ENCODE peak calls at places on chromosome 2, in four cellular contexts. P, S, T and Q are unnamed samples.

GRCh38 chr2:9690716-9691498 is 60.1 kb upstream of the YWHAQ start:
- DNase-seq in P (no peak), S (no peak), T (no peak), Q (no peak)

GRCh38 chr2:25692143-25692542 is 18.8 kb upstream of the DTNB start:
- DNase-seq in P (no peak), S (peak; percentile 58), T (no peak), Q (peak; percentile 28)

GRCh38 chr2:221676566-221677172 is 104.6 kb upstream of the EPHA4 start:
- DNase-seq in P (no peak), S (no peak), T (no peak), Q (no peak)

GRCh38 chr2:12317853-12318426 is 398.8 kb upstream of the TRIB2 start:
- DNase-seq in P (no peak), S (no peak), T (no peak), Q (no peak)

GRCh38 chr2:83186050-83186790 is 1272.9 kb downstream of the SUCLG1 start:
- DNase-seq in P (no peak), S (no peak), T (no peak), Q (no peak)

GRCh38 chr2:121451373-121451772 is 79.3 kb upstream of the RNU4ATAC start:
- DNase-seq in P (no peak), S (no peak), T (no peak), Q (no peak)

GRCh38 chr2:55422876-55423275 is 3.2 kb upstream of the CCDC88A start:
- DNase-seq in P (no peak), S (no peak), T (no peak), Q (no peak)

GRCh38 chr2:149972039-149972438 is 384.5 kb upstream of the MMADHC start:
- DNase-seq in P (no peak), S (no peak), T (no peak), Q (peak; percentile 22)

GRCh38 chr2:196481323-196481695 is 158.2 kb upstream of the CCDC150 start:
- DNase-seq in P (no peak), S (no peak), T (no peak), Q (no peak)

GRCh38 chr2:1590611-1591460 is 153.5 kb downstream of the PXDN start:
- DNase-seq in P (no peak), S (no peak), T (no peak), Q (peak; percentile 31)

GRCh38 chr2:29562896-29563295 is 358.5 kb downstream of the ALK start:
- DNase-seq in P (no peak), S (no peak), T (no peak), Q (no peak)

GRCh38 chr2:22947741-22948140 is 437.2 kb upstream of the KLHL29 start:
- DNase-seq in P (no peak), S (no peak), T (no peak), Q (no peak)

GRCh38 chr2:26573241-26573925 is 67.8 kb downstream of the CIB4 start:
- DNase-seq in P (no peak), S (no peak), T (no peak), Q (peak; percentile 9)

GRCh38 chr2:198901894-198902293 is 555.8 kb downstream of the SATB2 start:
- DNase-seq in P (no peak), S (no peak), T (peak; percentile 28), Q (no peak)

GRCh38 chr2:140199312-140199711 is 1419.1 kb upstream of the NXPH2 start:
- DNase-seq in P (no peak), S (no peak), T (no peak), Q (no peak)

GRCh38 chr2:204533629-204534370 is 11.5 kb upstream of the PARD3B start:
- DNase-seq in P (no peak), S (no peak), T (peak; percentile 33), Q (no peak)

GRCh38 chr2:42893047-42893758 is 100.8 kb upstream of the HAAO start:
- DNase-seq in P (no peak), S (no peak), T (no peak), Q (no peak)

GRCh38 chr2:213995400-213996105 is 415.3 kb upstream of the VWC2L start:
- DNase-seq in P (no peak), S (no peak), T (peak; percentile 86), Q (no peak)

GRCh38 chr2:38991899-38992298 is 102.2 kb downstream of the ARHGEF33 start:
- DNase-seq in P (no peak), S (no peak), T (no peak), Q (no peak)

GRCh38 chr2:62084823-62085222 is 111.1 kb upstream of the B3GNT2 start:
- DNase-seq in P (no peak), S (no peak), T (no peak), Q (no peak)

GRCh38 chr2:221309888-221310287 is 262.2 kb downstream of the EPHA4 start:
- DNase-seq in P (no peak), S (no peak), T (no peak), Q (no peak)

GRCh38 chr2:32425719-32426141 is 68.9 kb downstream of the BIRC6 start:
- DNase-seq in P (no peak), S (no peak), T (no peak), Q (no peak)

GRCh38 chr2:97935719-97936161 is 60.0 kb downstream of the TMEM131 start:
- DNase-seq in P (no peak), S (no peak), T (peak; percentile 5), Q (no peak)

GRCh38 chr2:4047961-4048891 is 344.9 kb downstream of the DCDC2C start:
- DNase-seq in P (no peak), S (no peak), T (no peak), Q (no peak)

GRCh38 chr2:240021488-240022104 is 3.5 kb downstream of the NDUFA10 start:
- DNase-seq in P (peak; percentile 72), S (peak; percentile 70), T (peak; percentile 69), Q (peak; percentile 57)

GRCh38 chr2:1807167-1807566 is 62.9 kb upstream of the PXDN start:
- DNase-seq in P (peak; percentile 5), S (no peak), T (no peak), Q (no peak)

GRCh38 chr2:237403024-237403882 is 10.7 kb downstream of the COL6A3 start:
- DNase-seq in P (no peak), S (no peak), T (no peak), Q (no peak)

GRCh38 chr2:160970052-160970846 is 190.0 kb upstream of the TANK start:
- DNase-seq in P (no peak), S (no peak), T (peak; percentile 85), Q (peak; percentile 29)

GRCh38 chr2:36486546-36487044 is 111.4 kb downstream of the FEZ2 start:
- DNase-seq in P (no peak), S (no peak), T (peak; percentile 55), Q (no peak)

GRCh38 chr2:106264203-106264602 is 70.1 kb upstream of the UXS1 start:
- DNase-seq in P (no peak), S (no peak), T (no peak), Q (no peak)

GRCh38 chr2:106257830-106258229 is 63.7 kb upstream of the UXS1 start:
- DNase-seq in P (no peak), S (no peak), T (no peak), Q (no peak)

GRCh38 chr2:106257135-106257534 is 63.0 kb upstream of the UXS1 start:
- DNase-seq in P (no peak), S (no peak), T (no peak), Q (no peak)

DNA sequence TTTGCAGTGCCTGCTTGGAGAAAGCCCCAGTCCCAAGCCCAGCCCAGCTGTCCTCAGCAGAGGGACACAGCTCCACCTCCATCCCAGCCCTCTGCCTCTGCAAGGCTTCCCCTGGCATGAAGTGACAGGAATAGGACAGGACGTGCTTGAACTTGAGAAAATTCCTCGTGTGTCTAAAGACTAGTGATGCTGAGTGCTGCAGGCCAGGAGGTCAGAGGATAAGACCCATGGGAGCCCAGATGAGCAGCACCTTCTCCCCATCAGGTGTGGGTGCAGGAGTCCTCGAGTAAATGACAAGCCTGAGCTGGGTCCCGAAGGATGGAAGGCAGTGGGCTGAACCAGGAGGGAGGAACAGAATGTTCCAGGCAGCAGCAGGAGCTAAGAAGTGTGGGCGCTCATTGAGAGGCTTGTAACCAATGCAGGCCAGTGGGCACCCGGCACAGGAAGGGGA is 67.8 kb upstream of the UXS1 start:
- DNase-seq in P (no peak), S (no peak), T (no peak), Q (no peak)
- H3K4me1 ChIP-seq in P (no peaks in the 10 kb centered on the region), S (no peaks in the 10 kb centered on the region), T (no peaks in the 10 kb centered on the region), Q (no peaks in the 10 kb centered on the region)

GRCh38 chr2:218295029-218295428 is 2.7 kb upstream of the TMBIM1 start:
- DNase-seq in P (no peak), S (no peak), T (no peak), Q (no peak)
- TF ChIP-seq POLR2A in P (no peak), S (no peak), T (no peak), Q (no peak)

GRCh38 chr2:235146871-235147565 is 195.2 kb downstream of the SH3BP4 start:
- DNase-seq in P (no peak), S (no peak), T (no peak), Q (no peak)
- H3K4me1 ChIP-seq in P (no peaks in the 10 kb centered on the region), S (peaks cover 2% of the 10 kb centered on the region), T (peaks cover 12% of the 10 kb centered on the region), Q (no peaks in the 10 kb centered on the region)

GRCh38 chr2:10987439-10987838 is 75.7 kb downstream of the KCNF1 start:
- DNase-seq in P (no peak), S (no peak), T (no peak), Q (no peak)
- TF ChIP-seq POLR2A in P (no peak), S (no peak), T (no peak), Q (no peak)

GRCh38 chr2:8234757-8235374 is 447.0 kb upstream of the ID2 start:
- DNase-seq in P (no peak), S (no peak), T (no peak), Q (no peak)

GRCh38 chr2:8241317-8241716 is 440.5 kb upstream of the ID2 start:
- DNase-seq in P (peak; percentile 61), S (no peak), T (no peak), Q (no peak)

GRCh38 chr2:8239402-8240127 is 442.3 kb upstream of the ID2 start:
- DNase-seq in P (no peak), S (no peak), T (no peak), Q (no peak)

GRCh38 chr2:8236391-8236790 is 445.5 kb upstream of the ID2 start:
- DNase-seq in P (no peak), S (no peak), T (no peak), Q (no peak)

DNA sequence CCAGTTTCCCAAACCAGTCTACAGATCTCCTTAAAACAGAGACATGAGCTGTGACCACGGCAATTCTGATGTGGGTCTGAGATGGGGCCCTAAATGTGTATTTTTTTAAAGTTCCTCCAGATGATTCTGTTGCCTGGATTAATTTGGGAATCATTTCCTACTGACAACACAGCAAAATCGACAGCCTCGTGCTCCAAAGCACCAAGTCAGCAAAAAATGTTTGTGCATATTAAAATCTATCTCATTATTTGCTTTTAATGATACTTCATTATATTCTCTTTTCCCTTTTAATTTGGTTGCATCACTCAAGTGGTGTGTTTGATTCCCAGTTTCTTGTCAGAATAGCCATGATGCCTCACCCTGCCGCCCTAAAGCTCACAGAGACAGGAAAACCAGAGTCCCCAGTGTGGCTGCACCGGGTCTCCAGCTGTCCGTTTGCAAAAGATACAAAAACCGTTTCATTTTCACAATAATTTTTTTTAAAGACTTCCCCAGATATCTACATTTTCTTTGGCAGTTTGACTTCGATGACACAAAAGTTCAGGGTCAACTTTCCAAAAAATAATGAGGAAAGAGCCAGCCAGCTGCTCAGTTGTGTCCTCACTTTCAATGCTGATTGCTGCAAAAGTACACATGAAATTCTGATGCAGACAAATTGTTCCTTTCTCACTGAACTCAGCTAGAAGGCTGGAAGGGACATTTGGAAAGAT is 443.2 kb upstream of the ID2 start:
- DNase-seq in P (no peak), S (no peak), T (no peak), Q (peak; percentile 53)
- H3K4me1 ChIP-seq in P (peaks cover 23% of the 10 kb centered on the region), S (no peaks in the 10 kb centered on the region), T (no peaks in the 10 kb centered on the region), Q (peaks cover 9% of the 10 kb centered on the region)